ENCODE peak calls at places on chromosomes 2 and 18, in five cellular contexts. P is K562, C is right lobe of liver, W is heart left ventricle, V is Peyer's patch. A is an unnamed sample.

GRCh38 chr2:8169443-8169842 is 512.4 kb upstream of the ID2 start:
- DNase-seq in P (no peak), C (no peak), W (no peak), V (no peak), A (no peak)

GRCh38 chr2:61536086-61536722 is 2.0 kb downstream of the XPO1 start:
- DNase-seq in P (peak), C (no peak), W (no peak), V (no peak), A (no peak)

GRCh38 chr18:61569176-61569892 is 236.1 kb downstream of the CDH20 start:
- DNase-seq in P (no peak), C (no peak), W (peak), V (no peak), A (no peak)

GRCh38 chr2:149146876-149147275 is 108.4 kb downstream of the LYPD6B start:
- DNase-seq in P (no peak), C (no peak), W (no peak), V (no peak), A (no peak)

GRCh38 chr18:24910217-24910616 is 441.7 kb downstream of the ZNF521 start:
- DNase-seq in P (no peak), C (no peak), W (no peak), V (no peak), A (no peak)

GRCh38 chr18:23506393-23506792 is 3.1 kb downstream of the RMC1 start:
- DNase-seq in P (no peak), C (no peak), W (no peak), V (no peak), A (no peak)

GRCh38 chr18:57780318-57781127 is 22.6 kb downstream of the ATP8B1 start:
- DNase-seq in P (peak), C (no peak), W (no peak), V (no peak), A (no peak)

GRCh38 chr2:38652431-38653273 is 13.3 kb upstream of the GALM start:
- DNase-seq in P (peak), C (no peak), W (no peak), V (no peak), A (no peak)

GRCh38 chr2:105327690-105328089 is 1.8 kb downstream of the TGFBRAP1 start:
- DNase-seq in P (no peak), C (no peak), W (no peak), V (no peak), A (no peak)

GRCh38 chr2:232362174-232362913 is 16.2 kb upstream of the ALPP start:
- DNase-seq in P (no peak), C (no peak), W (no peak), V (no peak), A (peak)

GRCh38 chr2:26001743-26002341 is 19.5 kb upstream of the KIF3C start:
- DNase-seq in P (no peak), C (peak), W (peak), V (peak), A (peak)

GRCh38 chr2:164841719-164842623 is at the start of gene COBLL1:
- DNase-seq in P (peak), C (peak), W (peak), V (peak), A (peak)

GRCh38 chr2:221517362-221518121 is 54.6 kb downstream of the EPHA4 start:
- DNase-seq in P (no peak), C (no peak), W (peak), V (peak), A (peak)

GRCh38 chr2:215364157-215365155 is 52.6 kb downstream of the ATIC start:
- DNase-seq in P (no peak), C (no peak), W (no peak), V (no peak), A (no peak)

GRCh38 chr2:197514754-197515153 is 1.1 kb upstream of the MOB4 start:
- DNase-seq in P (no peak), C (no peak), W (no peak), V (no peak), A (no peak)

GRCh38 chr18:3468833-3469232 is 18.9 kb downstream of the TGIF1 start:
- DNase-seq in P (peak), C (no peak), W (no peak), V (no peak), A (no peak)

GRCh38 chr2:88601302-88601701 is 26.0 kb downstream of the EIF2AK3 start:
- DNase-seq in P (no peak), C (no peak), W (no peak), V (no peak), A (no peak)

GRCh38 chr18:69217271-69217670 is 183.4 kb upstream of the DOK6 start:
- DNase-seq in P (no peak), C (no peak), W (no peak), V (no peak), A (no peak)

GRCh38 chr2:238427435-238428162 is 872 bp downstream of the ASB1 start:
- DNase-seq in P (no peak), C (no peak), W (no peak), V (no peak), A (peak)

GRCh38 chr2:198628596-198628995 is 824.2 kb downstream of the PLCL1 start:
- DNase-seq in P (no peak), C (no peak), W (no peak), V (no peak), A (no peak)

GRCh38 chr2:1625281-1626001 is 118.9 kb downstream of the PXDN start:
- DNase-seq in P (no peak), C (no peak), W (no peak), V (no peak), A (peak)
- H3K27ac ChIP-seq in P (no peak), C (no peak), W (peak), V (no peak), A (no peak)

GRCh38 chr18:77127769-77128671 is 4.6 kb downstream of the MBP start:
- DNase-seq in P (no peak), C (no peak), W (no peak), V (peak), A (no peak)
- TF ChIP-seq POLR2A in P (no peak), C (peak), W (no peak), V (peak), A (no peak)

GRCh38 chr2:46564811-46565241 is 85.5 kb downstream of the TMEM247 start:
- DNase-seq in P (peak), C (no peak), W (no peak), V (no peak), A (no peak)
- TF ChIP-seq CTCF in P (peak), C (no peak), W (no peak), V (no peak), A (no peak)

GRCh38 chr18:12861637-12862036 is 22.4 kb downstream of the PTPN2 start:
- DNase-seq in P (no peak), C (no peak), W (no peak), V (no peak), A (no peak)

GRCh38 chr18:12860530-12860929 is 23.5 kb downstream of the PTPN2 start:
- DNase-seq in P (no peak), C (no peak), W (no peak), V (no peak), A (no peak)

GRCh38 chr18:12862467-12862866 is 21.6 kb downstream of the PTPN2 start:
- DNase-seq in P (no peak), C (no peak), W (no peak), V (no peak), A (no peak)

GRCh38 chr18:12862874-12863482 is 21.1 kb downstream of the PTPN2 start:
- DNase-seq in P (no peak), C (no peak), W (no peak), V (no peak), A (no peak)

GRCh38 chr18:12863687-12864086 is 20.4 kb downstream of the PTPN2 start:
- DNase-seq in P (no peak), C (no peak), W (no peak), V (no peak), A (no peak)
- H3K27ac ChIP-seq in P (no peak), C (no peak), W (no peak), V (no peak), A (no peak)

DNA sequence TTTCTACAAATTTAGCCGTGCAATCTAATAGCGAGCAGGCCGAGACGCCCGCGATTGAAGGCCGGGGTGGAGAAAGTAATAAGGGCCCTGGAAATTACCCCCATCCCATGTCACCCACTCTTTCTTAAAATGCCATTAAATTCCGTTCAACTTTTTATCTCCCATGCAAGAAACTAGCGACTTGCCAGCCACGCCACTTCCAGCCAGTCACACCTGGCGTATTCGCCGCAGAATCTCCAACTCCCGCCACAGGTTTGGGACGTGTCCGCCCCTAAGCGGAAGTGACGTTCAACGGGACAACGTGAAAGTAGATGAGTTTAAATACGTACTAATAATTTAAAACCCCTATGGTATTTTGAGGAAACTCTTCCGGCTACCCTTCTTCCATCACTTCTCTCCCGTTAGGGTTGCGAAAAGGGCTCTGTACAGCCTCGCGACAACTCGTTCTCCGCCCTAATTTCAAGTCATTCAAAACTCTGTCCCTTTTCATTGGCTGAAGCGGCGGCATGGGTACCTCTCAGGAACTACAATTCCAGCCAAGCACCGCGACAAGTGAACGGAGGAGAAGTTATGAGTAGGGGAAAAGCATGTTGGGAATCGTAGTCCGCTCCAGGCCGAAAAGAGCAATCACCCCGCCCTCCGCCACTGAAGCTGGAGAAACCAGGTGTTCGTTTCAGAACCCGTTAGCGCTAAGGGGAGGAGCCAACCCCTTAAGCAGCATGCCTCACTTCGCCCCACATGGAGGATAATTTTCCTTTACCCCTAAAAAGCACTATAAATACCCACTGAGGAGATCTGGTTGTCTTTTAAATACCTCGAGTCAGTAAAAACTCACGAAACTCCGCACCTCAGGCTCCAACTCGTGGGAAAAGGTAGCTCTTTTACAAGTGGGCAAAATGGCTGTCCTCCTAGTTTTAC is at the start of gene ZRANB3:
- DNase-seq in P (peak), C (peak), W (peak), V (peak), A (peak)
- TF ChIP-seq POLR2A in P (peak), C (peak), W (no peak), V (no peak), A (no peak)

DNA sequence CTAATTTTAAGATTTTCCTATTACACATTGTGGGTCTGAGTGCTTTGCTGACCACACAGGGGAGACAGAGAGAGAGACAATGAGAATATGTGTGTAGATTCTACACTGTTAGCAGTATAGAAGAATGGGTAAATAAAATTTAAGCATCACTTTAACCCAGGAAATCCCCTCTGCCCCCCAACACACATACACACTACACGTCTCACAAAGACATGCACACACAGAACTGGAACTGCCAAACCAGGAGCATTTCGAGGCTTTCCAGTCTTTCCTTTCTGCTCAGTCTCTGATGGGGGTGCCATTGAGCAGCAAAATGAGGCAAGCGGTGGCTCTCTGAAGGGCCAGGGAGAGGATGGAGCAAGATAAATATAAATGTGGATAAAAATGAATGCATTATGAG is 2.5 kb downstream of the MERTK start:
- DNase-seq in P (peak), C (peak), W (no peak), V (peak), A (no peak)
- TF ChIP-seq CTCF in P (peak), C (peak), W (no peak), V (no peak), A (no peak)

GRCh38 chr2:219443016-219443696 is 8.5 kb downstream of the SPEG start:
- DNase-seq in P (no peak), C (no peak), W (peak), V (no peak), A (no peak)
- H3K27ac ChIP-seq in P (no peak), C (no peak), W (peak), V (no peak), A (no peak)

GRCh38 chr2:63880603-63881002 is 38.9 kb downstream of the UGP2 start:
- DNase-seq in P (no peak), C (no peak), W (no peak), V (no peak), A (no peak)
- TF ChIP-seq POLR2A in P (no peak), C (no peak), W (no peak), V (no peak), A (no peak)